ENCODE peak calls at places on chromosomes 12 and 14, in ten cellular contexts. W is testis, Y is fibroblast of the aortic adventitia, R is HFFc6, U is kidney epithelial cell, O is foreskin fibroblast, B is cardiac fibroblast, X is uterus, H is chondrocyte, Z is left ventricle myocardium inferior. L is an unnamed sample.

GRCh38 chr14:92609955-92610354 is 96.4 kb downstream of the RIN3 start:
- DNase-seq in W (no peak), U (no peak), R (no peak), X (no peak), O (peak), H (no peak), Y (no peak), B (peak), Z (no peak), L (no peak)

GRCh38 chr12:98373982-98374381 is 141.4 kb upstream of the TMPO start:
- DNase-seq in H (no peak), X (no peak), Z (no peak), O (no peak), B (peak), U (no peak), Y (peak), R (peak), W (no peak), L (no peak)

GRCh38 chr12:47216150-47216677 is 136.5 kb upstream of the AMIGO2 start:
- DNase-seq in Z (peak), W (no peak), O (no peak), R (no peak), U (no peak), H (no peak), X (no peak), B (no peak), Y (no peak), L (no peak)

GRCh38 chr12:90548595-90548994 is 406.4 kb downstream of the CCER1 start:
- DNase-seq in B (no peak), X (no peak), W (no peak), H (no peak), R (no peak), O (no peak), U (no peak), Y (no peak), Z (no peak), L (no peak)

GRCh38 chr14:97723834-97724770 is 926.9 kb downstream of the VRK1 start:
- DNase-seq in Z (no peak), O (no peak), H (no peak), X (no peak), Y (no peak), R (no peak), B (no peak), W (no peak), U (no peak), L (no peak)

GRCh38 chr14:57933363-57933762 is 67.5 kb upstream of the SLC35F4 start:
- DNase-seq in Y (no peak), U (no peak), X (no peak), Z (no peak), B (no peak), W (no peak), O (no peak), R (no peak), H (no peak), L (no peak)

GRCh38 chr12:51048601-51049369 is 658 bp downstream of the LETMD1 start:
- DNase-seq in R (no peak), X (no peak), Y (no peak), O (peak), Z (no peak), U (no peak), B (no peak), H (no peak), W (no peak), L (no peak)

GRCh38 chr12:124396544-124397398 is 101.9 kb downstream of the RFLNA start:
- DNase-seq in Z (peak), W (peak), X (peak), B (no peak), Y (no peak), R (no peak), H (no peak), O (no peak), U (no peak), L (no peak)

GRCh38 chr12:50174971-50175715 is 8.0 kb upstream of the CERS5 start:
- DNase-seq in R (peak), W (no peak), Y (peak), U (peak), Z (no peak), B (peak), O (peak), X (peak), H (no peak), L (no peak)

GRCh38 chr14:22901799-22902198 is 17.1 kb downstream of the RBM23 start:
- DNase-seq in H (no peak), R (no peak), O (no peak), W (no peak), Z (no peak), X (no peak), B (no peak), Y (no peak), U (no peak), L (no peak)

GRCh38 chr12:25800101-25800500 is 158.4 kb upstream of the RASSF8 start:
- DNase-seq in X (no peak), R (no peak), O (peak), B (no peak), Z (no peak), Y (no peak), H (no peak), W (no peak), U (no peak), L (no peak)

GRCh38 chr12:47725893-47726292 is 603 bp upstream of the ENDOU start:
- DNase-seq in R (peak), O (peak), W (no peak), Y (peak), B (peak), Z (no peak), U (no peak), H (no peak), X (no peak), L (no peak)

DNA sequence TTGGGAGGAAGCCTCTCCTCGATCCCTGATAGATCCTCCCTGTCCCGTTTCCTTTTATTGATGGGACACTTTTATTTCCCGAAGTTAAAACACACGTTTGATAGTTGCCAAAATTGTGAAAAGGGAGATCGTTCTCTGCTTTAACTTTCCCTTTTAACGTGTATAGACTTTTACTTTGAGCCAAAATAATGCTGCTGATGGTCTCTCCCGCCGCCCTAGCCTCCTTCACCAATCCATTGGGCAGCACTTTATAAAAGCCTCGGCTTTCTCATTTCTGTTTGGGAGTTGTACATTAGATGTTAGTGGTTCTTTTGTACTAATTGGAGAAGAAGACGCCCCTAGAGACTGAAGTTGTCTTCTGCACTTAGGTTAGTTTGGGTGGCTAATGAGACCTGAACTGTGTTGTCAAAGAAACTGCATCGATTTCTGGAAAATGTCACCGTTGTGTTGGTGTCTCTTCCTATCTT is 1.4 kb downstream of the TMTC2 start:
- DNase-seq in B (peak), R (peak), Y (peak), U (no peak), X (no peak), Z (no peak), H (no peak), O (peak), W (no peak), L (no peak)
- TF ChIP-seq CTCF in B (no peak), R (peak), Y (no peak), U (peak), X (peak), Z (no peak), H (no peak), O (peak), W (no peak), L (no peak)

DNA sequence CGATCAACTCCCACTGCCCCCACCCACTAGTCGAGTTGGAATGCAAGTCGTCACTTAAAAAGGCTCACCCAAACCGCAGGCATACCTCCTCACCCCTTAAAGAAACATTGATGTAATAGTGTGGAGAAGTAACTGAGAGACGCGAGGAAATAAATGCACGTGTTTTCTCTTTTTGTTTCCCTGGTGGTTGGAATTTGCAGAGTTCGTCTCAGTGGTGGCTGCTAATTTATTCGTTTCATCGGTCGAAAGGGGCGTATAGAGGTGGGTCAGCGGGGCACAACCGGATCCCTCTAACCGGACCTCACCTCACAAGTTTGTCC is 5.1 kb upstream of the NPAS3 start:
- DNase-seq in W (no peak), Y (peak), Z (no peak), U (no peak), R (peak), H (no peak), O (peak), B (peak), X (no peak), L (no peak)
- TF ChIP-seq CTCF in W (no peak), Y (peak), Z (no peak), U (no peak), R (peak), H (peak), O (peak), B (peak), X (no peak), L (no peak)

GRCh38 chr12:57627504-57628279 is 5.3 kb downstream of the B4GALNT1 start:
- DNase-seq in U (no peak), X (no peak), Z (no peak), O (peak), W (peak), H (peak), B (no peak), R (no peak), Y (no peak), L (peak)
- TF ChIP-seq CTCF in U (peak), X (no peak), Z (no peak), O (no peak), W (no peak), H (no peak), B (no peak), R (peak), Y (no peak), L (no peak)

GRCh38 chr12:30985814-30986452 is 59.4 kb downstream of the TSPAN11 start:
- DNase-seq in Y (peak), R (peak), W (peak), H (no peak), B (peak), X (no peak), U (no peak), Z (peak), O (peak), L (peak)
- TF ChIP-seq CTCF in Y (peak), R (peak), W (peak), H (peak), B (peak), X (peak), U (peak), Z (peak), O (peak), L (no peak)

DNA sequence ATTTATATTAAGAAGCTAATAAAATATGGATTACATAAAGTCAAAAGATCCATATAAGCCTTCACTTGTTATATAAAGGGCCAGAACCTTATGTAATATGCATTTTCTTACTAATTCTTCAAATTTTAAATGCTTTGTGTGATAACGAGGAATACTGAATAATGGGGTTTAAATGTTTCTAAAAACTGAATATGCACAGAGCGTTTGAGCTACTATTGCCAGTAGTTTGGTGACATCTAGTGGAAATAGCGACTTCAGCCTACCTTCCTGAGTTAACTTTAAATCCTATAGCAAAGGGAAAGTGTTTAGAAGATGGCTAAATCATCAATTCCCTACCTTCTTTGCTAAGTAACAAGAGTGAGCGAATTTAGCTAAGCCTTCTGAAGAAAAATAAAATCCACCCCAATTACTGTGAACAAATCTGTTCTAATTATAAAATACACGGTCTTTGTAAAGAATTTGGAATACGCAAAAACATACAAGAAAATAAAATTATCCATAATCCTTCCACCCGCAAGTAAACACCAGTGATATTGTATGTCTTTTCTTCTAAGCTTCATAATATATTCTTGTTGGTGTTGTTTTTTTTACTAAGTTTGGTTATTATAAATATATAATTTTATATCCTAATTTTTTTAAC is 115.5 kb upstream of the G2E3 start:
- DNase-seq in B (peak), Z (no peak), O (peak), Y (peak), R (peak), X (no peak), W (no peak), U (peak), H (no peak), L (no peak)
- TF ChIP-seq CTCF in B (peak), Z (peak), O (peak), Y (peak), R (peak), X (no peak), W (peak), U (peak), H (peak), L (no peak)